ENCODE peak calls at places on chromosomes 16 and 17, in six cellular contexts. One of them, this sample, is unnamed.

GRCh38 chr16:85104821-85105391 is 7.4 kb downstream of the CIBAR2 start:
- DNase-seq in HS-5: no peak
- DNase-seq in activated CD8-positive, alpha-beta T cell treated with anti-CD3 and anti-CD28 coated beads for 36 hours: peak
- DNase-seq in activated T-helper 1 cell treated with Interleukin-2 at 50 U/mL for 16 hours: no peak
- DNase-seq in activated CD4-positive, CD25-positive, alpha-beta regulatory T cell: no peak
- DNase-seq in NCI-H1092: no peak
- DNase-seq in this sample: no peak

GRCh38 chr16:48963901-48964615 is 317.6 kb downstream of the CBLN1 start:
- DNase-seq in HS-5: no peak
- DNase-seq in activated CD8-positive, alpha-beta T cell treated with anti-CD3 and anti-CD28 coated beads for 36 hours: no peak
- DNase-seq in activated T-helper 1 cell treated with Interleukin-2 at 50 U/mL for 16 hours: no peak
- DNase-seq in activated CD4-positive, CD25-positive, alpha-beta regulatory T cell: no peak
- DNase-seq in NCI-H1092: no peak
- DNase-seq in this sample: peak

GRCh38 chr17:31008374-31009035 is 37.7 kb downstream of the RNF135 start:
- DNase-seq in HS-5: no peak
- DNase-seq in activated CD8-positive, alpha-beta T cell treated with anti-CD3 and anti-CD28 coated beads for 36 hours: peak
- DNase-seq in activated T-helper 1 cell treated with Interleukin-2 at 50 U/mL for 16 hours: peak
- DNase-seq in activated CD4-positive, CD25-positive, alpha-beta regulatory T cell: peak
- DNase-seq in NCI-H1092: peak
- DNase-seq in this sample: no peak

GRCh38 chr17:7915611-7916382 is at the start of gene RNF227:
- DNase-seq in HS-5: peak
- DNase-seq in activated CD8-positive, alpha-beta T cell treated with anti-CD3 and anti-CD28 coated beads for 36 hours: peak
- DNase-seq in activated T-helper 1 cell treated with Interleukin-2 at 50 U/mL for 16 hours: peak
- DNase-seq in activated CD4-positive, CD25-positive, alpha-beta regulatory T cell: peak
- DNase-seq in NCI-H1092: peak
- DNase-seq in this sample: peak

GRCh38 chr16:30622455-30623032 is 12.4 kb upstream of the ZNF689 start:
- DNase-seq in HS-5: no peak
- DNase-seq in activated CD8-positive, alpha-beta T cell treated with anti-CD3 and anti-CD28 coated beads for 36 hours: no peak
- DNase-seq in activated T-helper 1 cell treated with Interleukin-2 at 50 U/mL for 16 hours: no peak
- DNase-seq in activated CD4-positive, CD25-positive, alpha-beta regulatory T cell: no peak
- DNase-seq in NCI-H1092: no peak
- DNase-seq in this sample: no peak

GRCh38 chr17:48492401-48493298 is 38.2 kb downstream of the HOXB1 start:
- DNase-seq in HS-5: no peak
- DNase-seq in activated CD8-positive, alpha-beta T cell treated with anti-CD3 and anti-CD28 coated beads for 36 hours: peak
- DNase-seq in activated T-helper 1 cell treated with Interleukin-2 at 50 U/mL for 16 hours: peak
- DNase-seq in activated CD4-positive, CD25-positive, alpha-beta regulatory T cell: peak
- DNase-seq in NCI-H1092: peak
- DNase-seq in this sample: no peak

GRCh38 chr16:66926171-66926570 is 836 bp upstream of the RRAD start:
- DNase-seq in HS-5: no peak
- DNase-seq in activated CD8-positive, alpha-beta T cell treated with anti-CD3 and anti-CD28 coated beads for 36 hours: no peak
- DNase-seq in activated T-helper 1 cell treated with Interleukin-2 at 50 U/mL for 16 hours: no peak
- DNase-seq in activated CD4-positive, CD25-positive, alpha-beta regulatory T cell: no peak
- DNase-seq in NCI-H1092: no peak
- DNase-seq in this sample: no peak

GRCh38 chr16:48366165-48367093 is 18.8 kb downstream of the SIAH1 start:
- DNase-seq in HS-5: peak
- DNase-seq in activated CD8-positive, alpha-beta T cell treated with anti-CD3 and anti-CD28 coated beads for 36 hours: peak
- DNase-seq in activated T-helper 1 cell treated with Interleukin-2 at 50 U/mL for 16 hours: peak
- DNase-seq in activated CD4-positive, CD25-positive, alpha-beta regulatory T cell: no peak
- DNase-seq in NCI-H1092: no peak
- DNase-seq in this sample: peak

GRCh38 chr17:76946772-76947135 is 78.5 kb downstream of the MGAT5B start:
- DNase-seq in HS-5: no peak
- DNase-seq in activated CD8-positive, alpha-beta T cell treated with anti-CD3 and anti-CD28 coated beads for 36 hours: no peak
- DNase-seq in activated T-helper 1 cell treated with Interleukin-2 at 50 U/mL for 16 hours: no peak
- DNase-seq in activated CD4-positive, CD25-positive, alpha-beta regulatory T cell: no peak
- DNase-seq in NCI-H1092: no peak
- DNase-seq in this sample: no peak

GRCh38 chr16:75045424-75045823 is 46.6 kb downstream of the ZNRF1 start:
- DNase-seq in HS-5: no peak
- DNase-seq in activated CD8-positive, alpha-beta T cell treated with anti-CD3 and anti-CD28 coated beads for 36 hours: no peak
- DNase-seq in activated T-helper 1 cell treated with Interleukin-2 at 50 U/mL for 16 hours: no peak
- DNase-seq in activated CD4-positive, CD25-positive, alpha-beta regulatory T cell: no peak
- DNase-seq in NCI-H1092: no peak
- DNase-seq in this sample: no peak

GRCh38 chr17:77933777-77934398 is 24.6 kb upstream of the TNRC6C start:
- DNase-seq in HS-5: no peak
- DNase-seq in activated CD8-positive, alpha-beta T cell treated with anti-CD3 and anti-CD28 coated beads for 36 hours: no peak
- DNase-seq in activated T-helper 1 cell treated with Interleukin-2 at 50 U/mL for 16 hours: no peak
- DNase-seq in activated CD4-positive, CD25-positive, alpha-beta regulatory T cell: no peak
- DNase-seq in NCI-H1092: no peak
- DNase-seq in this sample: no peak

GRCh38 chr17:57911021-57911420 is 44.2 kb downstream of the CUEDC1 start:
- DNase-seq in HS-5: no peak
- DNase-seq in activated CD8-positive, alpha-beta T cell treated with anti-CD3 and anti-CD28 coated beads for 36 hours: no peak
- DNase-seq in activated T-helper 1 cell treated with Interleukin-2 at 50 U/mL for 16 hours: no peak
- DNase-seq in activated CD4-positive, CD25-positive, alpha-beta regulatory T cell: no peak
- DNase-seq in NCI-H1092: no peak
- DNase-seq in this sample: no peak

GRCh38 chr17:4204676-4205075 is 59.1 kb downstream of the ANKFY1 start:
- DNase-seq in HS-5: peak
- DNase-seq in activated CD8-positive, alpha-beta T cell treated with anti-CD3 and anti-CD28 coated beads for 36 hours: no peak
- DNase-seq in activated T-helper 1 cell treated with Interleukin-2 at 50 U/mL for 16 hours: no peak
- DNase-seq in activated CD4-positive, CD25-positive, alpha-beta regulatory T cell: no peak
- DNase-seq in NCI-H1092: no peak
- DNase-seq in this sample: no peak

GRCh38 chr16:88596477-88596876 is 26.3 kb downstream of the ZC3H18 start:
- DNase-seq in HS-5: no peak
- DNase-seq in activated CD8-positive, alpha-beta T cell treated with anti-CD3 and anti-CD28 coated beads for 36 hours: no peak
- DNase-seq in activated T-helper 1 cell treated with Interleukin-2 at 50 U/mL for 16 hours: no peak
- DNase-seq in activated CD4-positive, CD25-positive, alpha-beta regulatory T cell: no peak
- DNase-seq in NCI-H1092: no peak
- DNase-seq in this sample: no peak

GRCh38 chr17:73182616-73183310 is 10.1 kb upstream of the COG1 start:
- DNase-seq in HS-5: no peak
- DNase-seq in activated CD8-positive, alpha-beta T cell treated with anti-CD3 and anti-CD28 coated beads for 36 hours: no peak
- DNase-seq in activated T-helper 1 cell treated with Interleukin-2 at 50 U/mL for 16 hours: no peak
- DNase-seq in activated CD4-positive, CD25-positive, alpha-beta regulatory T cell: no peak
- DNase-seq in NCI-H1092: no peak
- DNase-seq in this sample: no peak

GRCh38 chr17:31397256-31397939 is 5.9 kb downstream of the RAB11FIP4 start:
- DNase-seq in HS-5: no peak
- DNase-seq in activated CD8-positive, alpha-beta T cell treated with anti-CD3 and anti-CD28 coated beads for 36 hours: no peak
- DNase-seq in activated T-helper 1 cell treated with Interleukin-2 at 50 U/mL for 16 hours: no peak
- DNase-seq in activated CD4-positive, CD25-positive, alpha-beta regulatory T cell: no peak
- DNase-seq in NCI-H1092: no peak
- DNase-seq in this sample: no peak

GRCh38 chr17:42116705-42117396 is 4.3 kb downstream of the KAT2A start:
- DNase-seq in HS-5: no peak
- DNase-seq in activated CD8-positive, alpha-beta T cell treated with anti-CD3 and anti-CD28 coated beads for 36 hours: peak
- DNase-seq in activated T-helper 1 cell treated with Interleukin-2 at 50 U/mL for 16 hours: peak
- DNase-seq in activated CD4-positive, CD25-positive, alpha-beta regulatory T cell: peak
- DNase-seq in NCI-H1092: peak
- DNase-seq in this sample: no peak

GRCh38 chr16:81996664-81997529 is 14.4 kb downstream of the SDR42E1 start:
- DNase-seq in HS-5: peak
- DNase-seq in activated CD8-positive, alpha-beta T cell treated with anti-CD3 and anti-CD28 coated beads for 36 hours: no peak
- DNase-seq in activated T-helper 1 cell treated with Interleukin-2 at 50 U/mL for 16 hours: no peak
- DNase-seq in activated CD4-positive, CD25-positive, alpha-beta regulatory T cell: no peak
- DNase-seq in NCI-H1092: no peak
- DNase-seq in this sample: no peak

GRCh38 chr17:58328195-58329034 is at the start of gene TSPOAP1:
- DNase-seq in HS-5: no peak
- DNase-seq in activated CD8-positive, alpha-beta T cell treated with anti-CD3 and anti-CD28 coated beads for 36 hours: peak
- DNase-seq in activated T-helper 1 cell treated with Interleukin-2 at 50 U/mL for 16 hours: peak
- DNase-seq in activated CD4-positive, CD25-positive, alpha-beta regulatory T cell: peak
- DNase-seq in NCI-H1092: no peak
- DNase-seq in this sample: no peak

GRCh38 chr16:3971261-3971660 is 90.7 kb upstream of the CREBBP start:
- DNase-seq in HS-5: peak
- DNase-seq in activated CD8-positive, alpha-beta T cell treated with anti-CD3 and anti-CD28 coated beads for 36 hours: no peak
- DNase-seq in activated T-helper 1 cell treated with Interleukin-2 at 50 U/mL for 16 hours: no peak
- DNase-seq in activated CD4-positive, CD25-positive, alpha-beta regulatory T cell: no peak
- DNase-seq in NCI-H1092: no peak
- DNase-seq in this sample: no peak

GRCh38 chr17:74963656-74964055 is 8.9 kb downstream of the HID1 start:
- DNase-seq in HS-5: no peak
- DNase-seq in activated CD8-positive, alpha-beta T cell treated with anti-CD3 and anti-CD28 coated beads for 36 hours: no peak
- DNase-seq in activated T-helper 1 cell treated with Interleukin-2 at 50 U/mL for 16 hours: no peak
- DNase-seq in activated CD4-positive, CD25-positive, alpha-beta regulatory T cell: no peak
- DNase-seq in NCI-H1092: no peak
- DNase-seq in this sample: no peak

GRCh38 chr17:77745702-77746101 is 212.8 kb upstream of the TNRC6C start:
- DNase-seq in HS-5: no peak
- DNase-seq in activated CD8-positive, alpha-beta T cell treated with anti-CD3 and anti-CD28 coated beads for 36 hours: no peak
- DNase-seq in activated T-helper 1 cell treated with Interleukin-2 at 50 U/mL for 16 hours: no peak
- DNase-seq in activated CD4-positive, CD25-positive, alpha-beta regulatory T cell: no peak
- DNase-seq in NCI-H1092: no peak
- DNase-seq in this sample: no peak

GRCh38 chr17:48484256-48484655 is 46.6 kb downstream of the HOXB1 start:
- DNase-seq in HS-5: peak
- DNase-seq in activated CD8-positive, alpha-beta T cell treated with anti-CD3 and anti-CD28 coated beads for 36 hours: no peak
- DNase-seq in activated T-helper 1 cell treated with Interleukin-2 at 50 U/mL for 16 hours: no peak
- DNase-seq in activated CD4-positive, CD25-positive, alpha-beta regulatory T cell: no peak
- DNase-seq in NCI-H1092: no peak
- DNase-seq in this sample: no peak

GRCh38 chr16:66444049-66444481 is 17.0 kb downstream of the BEAN1 start:
- DNase-seq in HS-5: no peak
- DNase-seq in activated CD8-positive, alpha-beta T cell treated with anti-CD3 and anti-CD28 coated beads for 36 hours: no peak
- DNase-seq in activated T-helper 1 cell treated with Interleukin-2 at 50 U/mL for 16 hours: no peak
- DNase-seq in activated CD4-positive, CD25-positive, alpha-beta regulatory T cell: no peak
- DNase-seq in NCI-H1092: no peak
- DNase-seq in this sample: no peak

GRCh38 chr16:57686577-57686976 is 8.0 kb upstream of the DRC7 start:
- DNase-seq in HS-5: no peak
- DNase-seq in activated CD8-positive, alpha-beta T cell treated with anti-CD3 and anti-CD28 coated beads for 36 hours: no peak
- DNase-seq in activated T-helper 1 cell treated with Interleukin-2 at 50 U/mL for 16 hours: no peak
- DNase-seq in activated CD4-positive, CD25-positive, alpha-beta regulatory T cell: no peak
- DNase-seq in NCI-H1092: no peak
- DNase-seq in this sample: no peak

This sample was measured in epithelial cell of prostate.